ENCODE peak calls at places on chromosomes 7 and 10, in eight cellular contexts. H is OCI-LY7; U is GM23338; G is Panc1; Z is BJ; N is GM12865; K is fibroblast of pulmonary artery; B is CD8-positive, alpha-beta T cell. R is an unnamed sample.

GRCh38 chr10:79377557-79378382 is 30.5 kb downstream of the PPIF start:
- DNase-seq in H (no peak), U (no peak), Z (no peak), B (no peak), K (no peak), G (no peak), N (no peak), R (no peak)

GRCh38 chr7:159024280-159024951 is 120.3 kb downstream of the VIPR2 start:
- DNase-seq in U (no peak), G (no peak), K (no peak), H (no peak), Z (no peak), B (no peak), N (no peak), R (no peak)

GRCh38 chr7:38938589-38938988 is 29.6 kb upstream of the VPS41 start:
- DNase-seq in H (no peak), K (no peak), B (no peak), N (no peak), G (no peak), U (peak), Z (no peak), R (no peak)

GRCh38 chr7:1555813-1556540 is at the start of gene TMEM184A:
- DNase-seq in B (no peak), H (peak), K (no peak), N (peak), G (no peak), U (peak), Z (no peak), R (no peak)

GRCh38 chr10:110171032-110171431 is 36.4 kb upstream of the MXI1 start:
- DNase-seq in U (peak), G (no peak), Z (no peak), N (no peak), B (no peak), K (no peak), H (no peak), R (no peak)

GRCh38 chr7:68684246-68684850 is 913.9 kb upstream of the AUTS2 start:
- DNase-seq in N (no peak), B (no peak), G (no peak), Z (no peak), H (no peak), K (peak), U (no peak), R (no peak)

GRCh38 chr7:127943541-127944521 is 87.4 kb downstream of the LRRC4 start:
- DNase-seq in U (no peak), N (no peak), B (no peak), G (no peak), H (no peak), Z (no peak), K (peak), R (no peak)

GRCh38 chr10:103939498-103939897 is 21.5 kb upstream of the STN1 start:
- DNase-seq in N (no peak), K (no peak), Z (no peak), U (no peak), G (no peak), H (no peak), B (no peak), R (no peak)

GRCh38 chr7:79420464-79420863 is 33.0 kb downstream of the MAGI2 start:
- DNase-seq in K (peak), U (no peak), H (no peak), N (no peak), Z (peak), B (no peak), G (peak), R (no peak)

GRCh38 chr10:94307046-94307615 is 55.6 kb downstream of the NOC3L start:
- DNase-seq in B (no peak), Z (no peak), U (no peak), H (no peak), N (no peak), K (no peak), G (no peak), R (no peak)

GRCh38 chr7:33061282-33061928 is 1.2 kb downstream of the NT5C3A start:
- DNase-seq in B (no peak), N (no peak), K (no peak), G (no peak), U (no peak), H (no peak), Z (no peak), R (no peak)

GRCh38 chr7:18408461-18408860 is 87.1 kb upstream of the HDAC9 start:
- DNase-seq in U (peak), Z (peak), H (no peak), G (no peak), K (peak), N (no peak), B (no peak), R (no peak)

GRCh38 chr7:149624006-149624405 is 126.4 kb upstream of the ZNF746 start:
- DNase-seq in K (peak), U (peak), Z (no peak), G (no peak), B (peak), H (peak), N (peak), R (no peak)

GRCh38 chr10:73529089-73529832 is 33.4 kb upstream of the PPP3CB start:
- DNase-seq in G (peak), B (peak), Z (peak), K (peak), H (peak), N (peak), U (peak), R (peak)

GRCh38 chr10:22684707-22685106 is 29.7 kb downstream of the PIP4K2A start:
- DNase-seq in N (peak), K (no peak), H (no peak), U (no peak), B (no peak), G (no peak), Z (no peak), R (no peak)

GRCh38 chr7:100370746-100371145 is 2.5 kb upstream of the PILRA start:
- DNase-seq in G (no peak), K (no peak), N (no peak), B (no peak), H (no peak), U (no peak), Z (no peak), R (no peak)

GRCh38 chr10:86391986-86392722 is 25.6 kb upstream of the GRID1 start:
- DNase-seq in B (no peak), G (no peak), K (no peak), Z (no peak), H (peak), N (no peak), U (no peak), R (no peak)

GRCh38 chr7:101884671-101885596 is 67.5 kb downstream of the CUX1 start:
- DNase-seq in K (no peak), Z (no peak), N (peak), G (no peak), B (no peak), U (no peak), H (peak), R (peak)

GRCh38 chr10:58842860-58843376 is 330.2 kb downstream of the BICC1 start:
- DNase-seq in B (no peak), N (no peak), K (no peak), Z (no peak), G (no peak), H (no peak), U (no peak), R (no peak)

GRCh38 chr7:25628446-25628845 is 400.2 kb upstream of the NPVF start:
- DNase-seq in U (no peak), K (no peak), N (no peak), B (no peak), G (no peak), H (no peak), Z (no peak), R (no peak)

GRCh38 chr7:119514326-119514725 is 758.6 kb upstream of the KCND2 start:
- DNase-seq in G (no peak), H (no peak), N (no peak), Z (no peak), B (no peak), K (peak), U (no peak), R (no peak)

GRCh38 chr10:95476482-95477174 is 84.5 kb downstream of the SORBS1 start:
- DNase-seq in B (no peak), N (peak), H (no peak), K (no peak), G (no peak), U (peak), Z (no peak), R (no peak)

GRCh38 chr7:39583539-39583938 is 17.3 kb downstream of the YAE1 start:
- DNase-seq in N (no peak), U (no peak), H (no peak), K (no peak), G (no peak), Z (no peak), B (no peak), R (no peak)

GRCh38 chr10:12540341-12540781 is 191.0 kb downstream of the CAMK1D start:
- DNase-seq in H (no peak), Z (peak), N (no peak), U (no peak), B (no peak), K (no peak), G (no peak), R (no peak)

GRCh38 chr7:20539201-20539600 is 76.3 kb upstream of the ABCB5 start:
- DNase-seq in Z (no peak), K (peak), B (no peak), G (no peak), H (peak), N (no peak), U (peak), R (peak)

GRCh38 chr7:157690833-157691382 is 354.1 kb downstream of the DNAJB6 start:
- DNase-seq in K (peak), N (no peak), Z (peak), U (peak), H (no peak), G (no peak), B (no peak), R (no peak)

GRCh38 chr10:97777148-97777547 is 5.3 kb upstream of the SFRP5 start:
- DNase-seq in K (no peak), B (no peak), H (no peak), N (no peak), U (no peak), G (no peak), Z (no peak), R (no peak)

GRCh38 chr10:14601872-14602725 is 172.6 kb downstream of the FAM107B start:
- DNase-seq in Z (peak), G (no peak), H (peak), K (peak), U (no peak), N (peak), B (no peak), R (peak)

GRCh38 chr10:7054915-7055314 is 355.9 kb downstream of the SFMBT2 start:
- DNase-seq in Z (no peak), K (peak), H (peak), G (no peak), B (no peak), U (peak), N (peak), R (no peak)

GRCh38 chr10:1122349-1122748 is 66.2 kb downstream of the WDR37 start:
- DNase-seq in K (no peak), U (no peak), B (no peak), G (no peak), N (no peak), H (no peak), Z (no peak), R (no peak)

GRCh38 chr10:19713800-19714525 is 102.3 kb upstream of the PLXDC2 start:
- DNase-seq in N (no peak), G (no peak), U (peak), H (no peak), B (no peak), K (no peak), Z (no peak), R (no peak)

GRCh38 chr10:69362471-69362954 is 54.2 kb downstream of the TACR2 start:
- DNase-seq in N (no peak), U (no peak), B (no peak), H (no peak), Z (no peak), G (no peak), K (peak), R (no peak)

GRCh38 chr7:8260871-8261707 is 878 bp downstream of the ICA1 start:
- DNase-seq in U (peak), N (peak), H (no peak), K (no peak), B (no peak), G (no peak), Z (no peak), R (no peak)

GRCh38 chr7:8258166-8258565 is 3.8 kb downstream of the ICA1 start:
- DNase-seq in N (no peak), Z (no peak), U (no peak), K (no peak), B (no peak), H (no peak), G (no peak), R (no peak)

GRCh38 chr7:8261711-8262695 is at the start of gene ICA1:
- DNase-seq in N (peak), H (no peak), B (no peak), K (peak), Z (no peak), U (peak), G (no peak), R (no peak)

GRCh38 chr7:8258734-8259133 is 3.2 kb downstream of the ICA1 start:
- DNase-seq in U (no peak), K (no peak), B (no peak), H (no peak), G (no peak), Z (no peak), N (no peak), R (no peak)

DNA sequence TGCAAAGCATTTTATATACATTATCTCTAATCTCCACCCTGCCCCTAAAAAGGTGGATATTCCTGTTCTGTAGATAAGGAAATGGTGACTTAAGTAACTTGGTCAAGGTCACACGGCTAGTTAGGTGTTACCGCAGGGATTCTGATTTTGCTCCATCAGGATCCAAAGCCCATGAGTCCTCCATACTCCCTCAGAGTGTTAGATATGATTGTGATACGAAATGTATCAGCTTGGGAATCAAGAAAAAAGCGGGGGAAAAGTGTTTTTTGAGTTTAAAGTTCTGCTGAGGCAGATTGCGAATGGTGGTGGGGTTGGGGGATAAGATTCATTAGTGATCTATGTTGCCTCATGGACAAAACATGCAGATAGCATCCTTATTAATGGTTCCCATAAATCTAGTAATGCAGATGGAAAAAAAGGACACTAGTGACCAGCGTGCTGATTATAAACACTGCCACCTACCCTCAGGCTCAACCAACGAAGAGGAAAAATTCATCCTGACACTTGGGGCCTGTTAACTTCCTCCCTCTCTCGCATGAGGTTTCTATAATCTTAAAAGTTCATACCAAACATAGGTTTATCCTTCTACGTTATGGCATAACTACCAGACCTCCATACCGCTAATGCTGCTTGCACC is 2.3 kb downstream of the ICA1 start:
- DNase-seq in N (no peak), B (no peak), K (no peak), Z (no peak), G (no peak), H (no peak), U (no peak), R (no peak)
- H3K4me3 ChIP-seq in N (no peak), B (no peak), K (no peak), Z (no peak), G (no peak), H (no peak), U (no peak), R (no peak)

GRCh38 chr7:108245523-108246226 is 115.5 kb upstream of the LAMB4 start:
- DNase-seq in B (no peak), K (no peak), Z (no peak), G (no peak), U (no peak), N (no peak), H (no peak), R (no peak)

GRCh38 chr7:108248418-108248817 is 118.3 kb upstream of the LAMB4 start:
- DNase-seq in K (no peak), B (no peak), N (no peak), G (no peak), U (no peak), H (no peak), Z (no peak), R (no peak)

GRCh38 chr7:108244110-108244509 is 113.9 kb upstream of the LAMB4 start:
- DNase-seq in B (no peak), K (no peak), H (no peak), G (no peak), N (no peak), U (no peak), Z (no peak), R (no peak)

GRCh38 chr7:108247646-108248045 is 117.5 kb upstream of the LAMB4 start:
- DNase-seq in K (peak), U (no peak), N (no peak), H (no peak), B (no peak), Z (no peak), G (no peak), R (no peak)

DNA sequence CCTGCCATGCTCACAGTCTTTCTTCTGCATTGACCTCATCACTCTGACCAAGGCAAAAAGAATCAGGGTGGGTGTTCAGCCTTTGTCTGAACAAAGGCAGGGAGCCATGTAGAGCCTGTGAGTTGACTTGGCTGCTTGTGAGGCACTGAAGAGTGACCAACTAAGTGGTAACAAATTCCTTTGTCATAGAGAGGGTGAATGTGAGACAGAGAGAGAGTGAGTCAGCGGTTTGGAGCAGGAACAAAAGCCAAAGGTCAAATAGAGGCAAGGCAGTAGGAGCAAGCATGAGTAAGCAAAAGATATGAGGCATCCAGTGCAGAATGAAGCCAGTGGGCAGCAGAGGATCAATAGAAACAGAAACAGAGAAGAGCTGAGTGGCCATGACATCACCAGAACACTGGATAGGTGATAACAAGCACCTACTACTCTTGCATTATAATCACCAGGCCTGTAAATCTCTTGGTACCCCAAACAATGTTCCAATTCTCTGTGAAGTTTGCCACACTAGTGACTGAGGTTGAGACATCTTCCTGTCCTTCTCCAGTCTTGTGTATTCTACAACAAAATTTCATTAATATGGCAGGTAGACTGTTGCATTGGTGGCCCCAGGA is 116.2 kb upstream of the LAMB4 start:
- DNase-seq in B (no peak), K (peak), N (peak), H (no peak), G (peak), U (peak), Z (peak), R (peak)
- TF ChIP-seq CTCF in B (no peak), K (peak), N (no peak), H (no peak), G (no peak), U (no peak), Z (no peak), R (no peak)

GRCh38 chr10:71980181-71981023 is 16.2 kb downstream of the CHST3 start:
- DNase-seq in B (no peak), Z (no peak), H (no peak), N (no peak), U (no peak), K (peak), G (no peak), R (no peak)

GRCh38 chr10:71979692-71980062 is 15.5 kb downstream of the CHST3 start:
- DNase-seq in N (no peak), Z (no peak), B (no peak), U (no peak), K (no peak), H (no peak), G (no peak), R (no peak)

GRCh38 chr10:71982269-71983178 is 18.3 kb downstream of the CHST3 start:
- DNase-seq in K (no peak), B (no peak), U (no peak), G (no peak), N (no peak), Z (no peak), H (no peak), R (no peak)

GRCh38 chr10:71981868-71982230 is 17.7 kb downstream of the CHST3 start:
- DNase-seq in H (no peak), K (no peak), N (no peak), U (no peak), G (no peak), Z (no peak), B (no peak), R (no peak)

DNA sequence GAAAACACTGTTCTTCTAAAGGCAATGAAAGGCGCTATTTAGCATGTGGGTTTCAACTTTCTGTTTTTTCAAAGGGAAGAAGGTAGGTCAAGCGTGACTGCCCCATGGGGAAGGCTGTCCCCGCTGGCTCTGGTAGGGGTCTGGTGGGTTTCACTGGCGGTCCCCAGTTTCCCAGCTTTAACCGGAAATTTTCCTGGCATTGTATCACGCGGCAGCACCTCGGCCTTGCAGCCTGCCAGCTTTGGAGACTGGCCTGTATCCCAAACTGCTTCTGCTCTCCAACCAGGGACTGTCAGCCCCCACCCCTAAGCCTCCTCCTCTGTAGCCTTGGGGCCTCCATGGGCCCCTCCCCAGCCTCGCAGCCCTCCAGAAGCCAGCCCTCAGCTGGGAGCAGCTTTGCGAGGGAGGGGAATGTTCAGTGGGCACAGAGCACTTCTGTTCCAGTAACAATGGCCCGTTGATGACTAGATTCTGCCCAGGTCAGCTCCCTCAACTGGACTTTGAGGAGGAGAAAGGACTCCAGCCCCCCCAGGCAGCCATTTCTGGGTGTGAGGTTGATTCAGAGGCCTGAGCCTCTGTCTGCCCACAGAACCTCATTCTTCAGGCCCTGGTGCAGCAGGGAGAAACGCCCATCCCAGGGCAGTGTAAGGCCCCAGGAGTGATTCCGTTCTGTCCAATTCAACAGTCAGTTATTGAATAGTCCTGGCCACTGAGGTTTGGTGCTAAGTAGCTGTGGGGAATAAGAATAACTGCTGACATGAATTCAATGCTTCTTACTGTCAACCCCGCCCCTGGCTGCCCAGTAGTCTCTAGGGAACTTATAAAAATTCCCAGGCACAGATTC is 17.1 kb downstream of the CHST3 start:
- DNase-seq in H (no peak), Z (no peak), K (peak), N (no peak), B (no peak), G (no peak), U (no peak), R (no peak)
- H3K4me3 ChIP-seq in H (no peak), Z (no peak), K (no peak), N (no peak), B (no peak), G (no peak), U (no peak), R (no peak)

GRCh38 chr7:139753693-139754111 is 24.1 kb downstream of the HIPK2 start:
- DNase-seq in K (no peak), B (no peak), G (no peak), H (no peak), U (no peak), N (no peak), Z (no peak), R (no peak)

GRCh38 chr7:139750459-139751095 is 27.2 kb downstream of the HIPK2 start:
- DNase-seq in H (no peak), N (no peak), G (no peak), K (no peak), Z (no peak), B (no peak), U (no peak), R (no peak)

GRCh38 chr7:139752600-139752999 is 25.2 kb downstream of the HIPK2 start:
- DNase-seq in Z (no peak), K (no peak), N (no peak), H (no peak), U (no peak), G (no peak), B (no peak), R (no peak)

GRCh38 chr7:139752148-139752547 is 25.6 kb downstream of the HIPK2 start:
- DNase-seq in G (no peak), U (no peak), N (no peak), B (no peak), H (no peak), K (no peak), Z (no peak), R (no peak)

GRCh38 chr7:139753079-139753692 is 24.6 kb downstream of the HIPK2 start:
- DNase-seq in G (no peak), N (no peak), Z (no peak), K (no peak), U (peak), B (no peak), H (no peak), R (no peak)
- TF ChIP-seq CTCF in G (no peak), N (peak), Z (peak), K (no peak), U (peak), B (no peak), H (peak), R (peak)

GRCh38 chr7:139666501-139666900 is 111.3 kb downstream of the HIPK2 start:
- DNase-seq in Z (no peak), B (no peak), H (no peak), K (no peak), G (no peak), N (no peak), U (no peak), R (no peak)
- H3K4me3 ChIP-seq in Z (no peak), B (no peak), H (no peak), K (no peak), G (no peak), N (no peak), U (no peak), R (no peak)